ENCODE peak calls at places on chromosomes 2 and 18, in four cellular contexts. E is A549, K is PC-9, T is RWPE1. L is an unnamed sample.

GRCh38 chr2:168974370-168974769 is 56.8 kb downstream of the ABCB11 start:
- DNase-seq in E (no peak), K (no peak), T (no peak), L (no peak)

GRCh38 chr2:240024766-240025165 is 376 bp downstream of the NDUFA10 start:
- DNase-seq in E (peak; percentile 24), K (no peak), T (peak; percentile 22), L (peak; percentile 3)

GRCh38 chr2:5234563-5234962 is 457.6 kb upstream of the SOX11 start:
- DNase-seq in E (no peak), K (no peak), T (no peak), L (no peak)

GRCh38 chr2:150410809-150411208 is 76.7 kb downstream of the RND3 start:
- DNase-seq in E (no peak), K (peak; percentile 43), T (peak; percentile 3), L (peak; percentile 9)

GRCh38 chr2:216404010-216404618 is 8.2 kb upstream of the SMARCAL1 start:
- DNase-seq in E (peak; percentile 20), K (peak; percentile 39), T (peak; percentile 36), L (no peak)

GRCh38 chr18:65436430-65436829 is 314.4 kb upstream of the CDH7 start:
- DNase-seq in E (no peak), K (no peak), T (no peak), L (no peak)

GRCh38 chr2:39571197-39571731 is 94.5 kb upstream of the TMEM178A start:
- DNase-seq in E (no peak), K (peak; percentile 68), T (peak; percentile 30), L (peak; percentile 83)

GRCh38 chr2:240319855-240320560 is 115.5 kb upstream of the GPC1 start:
- DNase-seq in E (no peak), K (no peak), T (peak; percentile 64), L (no peak)

GRCh38 chr18:8946046-8946838 is 156.3 kb upstream of the NDUFV2 start:
- DNase-seq in E (no peak), K (peak; percentile 75), T (peak; percentile 64), L (peak; percentile 97)

GRCh38 chr2:50582164-50582563 is 449.8 kb downstream of the NRXN1 start:
- DNase-seq in E (no peak), K (no peak), T (no peak), L (no peak)

GRCh38 chr2:9634121-9634520 is 3.3 kb upstream of the YWHAQ start:
- DNase-seq in E (no peak), K (no peak), T (no peak), L (no peak)

GRCh38 chr2:56380861-56381260 is 197.1 kb downstream of the CCDC85A start:
- DNase-seq in E (no peak), K (no peak), T (no peak), L (no peak)

GRCh38 chr2:177161741-177162440 is 50.7 kb upstream of the HNRNPA3 start:
- DNase-seq in E (no peak), K (peak; percentile 79), T (peak; percentile 48), L (no peak)

GRCh38 chr2:164495491-164496223 is 125.6 kb downstream of the GRB14 start:
- DNase-seq in E (peak; percentile 15), K (peak; percentile 40), T (peak; percentile 43), L (peak; percentile 35)

GRCh38 chr2:239279508-239280295 is 121.1 kb downstream of the HDAC4 start:
- DNase-seq in E (no peak), K (no peak), T (no peak), L (no peak)

GRCh38 chr18:14144628-14144895 is 12.3 kb upstream of the ZNF519 start:
- DNase-seq in E (no peak), K (no peak), T (no peak), L (no peak)

GRCh38 chr18:50194623-50195532 is at the start of gene MYO5B:
- DNase-seq in E (peak; percentile 13), K (peak; percentile 70), T (peak; percentile 63), L (no peak)

GRCh38 chr18:45482286-45482685 is 133.0 kb upstream of the SLC14A2 start:
- DNase-seq in E (no peak), K (no peak), T (no peak), L (no peak)

GRCh38 chr18:48924621-48925601 is 25.9 kb downstream of the SMAD7 start:
- DNase-seq in E (no peak), K (no peak), T (no peak), L (no peak)
- H3K27ac ChIP-seq in E (peak overlapping the region; percentile 84), K (no peak overlapping the region), T (peak overlapping the region; percentile 88), L (no peak overlapping the region)

GRCh38 chr2:29233428-29233827 is 118.2 kb downstream of the CLIP4 start:
- DNase-seq in E (no peak), K (peak; percentile 91), T (peak; percentile 24), L (peak; percentile 40)
- H3K27ac ChIP-seq in E (no peak overlapping the region), K (no peak overlapping the region), T (no peak overlapping the region), L (no peak overlapping the region)

GRCh38 chr18:23528580-23529472 is 25.5 kb downstream of the RMC1 start:
- DNase-seq in E (no peak), K (no peak), T (no peak), L (no peak)
- H3K27ac ChIP-seq in E (peak overlapping the region; percentile 56), K (peak overlapping the region; percentile 85), T (peak overlapping the region; percentile 56), L (no peak overlapping the region)

GRCh38 chr2:159758686-159759085 is 39.3 kb downstream of the CD302 start:
- DNase-seq in E (peak; percentile 6), K (peak; percentile 87), T (no peak), L (no peak)

GRCh38 chr2:159755014-159755413 is 42.7 kb downstream of the MARCHF7 start:
- DNase-seq in E (no peak), K (no peak), T (no peak), L (no peak)

GRCh38 chr2:159758239-159758638 is 39.8 kb downstream of the CD302 start:
- DNase-seq in E (no peak), K (no peak), T (no peak), L (no peak)

GRCh38 chr2:159753797-159754196 is 41.5 kb downstream of the MARCHF7 start:
- DNase-seq in E (no peak), K (no peak), T (no peak), L (no peak)

GRCh38 chr2:159755788-159756187 is 42.2 kb downstream of the CD302 start:
- DNase-seq in E (peak; percentile 25), K (peak; percentile 91), T (peak; percentile 88), L (peak; percentile 99)
- H3K27ac ChIP-seq in E (no peak overlapping the region), K (peak overlapping the region; percentile 45), T (no peak overlapping the region), L (no peak overlapping the region)

DNA sequence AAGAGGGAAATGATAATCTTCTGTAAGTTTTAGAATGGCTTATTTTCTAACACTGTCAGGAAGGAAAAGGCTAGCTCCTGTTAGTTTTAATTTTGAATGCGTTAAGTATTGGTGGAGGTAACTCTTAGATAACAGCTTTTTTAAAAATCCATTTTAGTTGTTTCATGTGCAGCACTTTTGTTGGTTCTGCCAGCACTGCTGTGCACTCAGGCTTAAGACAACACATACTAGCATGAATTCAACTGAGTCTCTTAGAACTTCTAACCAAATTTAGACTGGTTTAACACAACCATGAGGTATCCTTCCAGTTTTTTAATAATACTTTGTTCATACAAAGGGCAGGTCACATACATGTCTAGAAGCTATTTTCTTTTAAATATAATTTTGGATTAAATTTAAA is 42.4 kb downstream of the ACVR1 start:
- DNase-seq in E (no peak), K (no peak), T (no peak), L (no peak)
- H3K27ac ChIP-seq in E (no peak overlapping the region), K (no peak overlapping the region), T (no peak overlapping the region), L (no peak overlapping the region)

GRCh38 chr2:61013382-61013781 is 4.1 kb upstream of the PEX13 start:
- DNase-seq in E (no peak), K (no peak), T (no peak), L (no peak)
- H3K27ac ChIP-seq in E (no peak overlapping the region), K (peak overlapping the region; percentile 98), T (peak overlapping the region; percentile 78), L (no peak overlapping the region)

DNA sequence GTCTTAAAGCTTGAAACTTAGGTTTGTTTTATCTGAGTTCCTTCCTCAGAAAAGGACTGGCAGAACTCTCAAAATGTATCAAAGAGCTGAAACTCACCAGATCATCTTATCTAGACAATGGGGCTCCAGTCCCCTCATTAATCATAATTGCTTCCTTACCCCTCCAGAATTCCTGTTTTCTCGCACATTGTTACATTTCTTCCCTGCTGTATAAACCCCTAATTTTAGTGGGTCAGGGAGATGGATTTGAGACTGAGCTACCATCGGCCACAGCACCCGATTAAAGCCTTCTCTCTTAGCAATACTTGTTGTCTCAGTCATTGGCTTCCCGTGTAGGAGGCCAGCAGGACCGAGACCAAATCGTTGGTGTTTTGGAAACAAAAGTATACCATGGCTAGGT is 71.8 kb upstream of the CABLES1 start:
- DNase-seq in E (no peak), K (no peak), T (no peak), L (no peak)
- H3K27ac ChIP-seq in E (no peak overlapping the region), K (no peak overlapping the region), T (no peak overlapping the region), L (no peak overlapping the region)

GRCh38 chr2:26075173-26075572 is 41.3 kb downstream of the RAB10 start:
- DNase-seq in E (no peak), K (no peak), T (no peak), L (no peak)

GRCh38 chr2:26078939-26079338 is 45.1 kb downstream of the RAB10 start:
- DNase-seq in E (no peak), K (no peak), T (no peak), L (no peak)

GRCh38 chr2:26080356-26080755 is 46.5 kb downstream of the RAB10 start:
- DNase-seq in E (no peak), K (no peak), T (no peak), L (peak; percentile 32)

GRCh38 chr2:26076001-26076587 is 42.2 kb downstream of the RAB10 start:
- DNase-seq in E (no peak), K (peak; percentile 71), T (no peak), L (no peak)

DNA sequence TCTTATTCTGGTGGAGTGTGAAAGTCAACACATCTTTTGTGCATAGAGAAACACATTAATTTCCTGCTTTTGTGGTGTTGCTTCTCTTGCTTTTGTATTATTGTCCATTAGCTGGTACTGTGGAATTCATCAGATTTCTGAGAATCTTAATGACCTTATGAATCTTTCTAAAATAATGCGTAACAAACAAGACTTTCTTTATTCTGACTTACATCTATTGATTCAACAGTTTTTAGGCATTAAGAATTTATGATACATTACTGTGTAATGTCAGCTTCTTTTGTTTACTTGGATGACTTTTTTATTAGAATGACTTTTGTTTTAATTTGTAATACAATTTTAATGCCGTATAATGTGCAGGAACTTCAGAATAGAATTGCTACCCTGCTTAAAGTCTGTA is 43.4 kb downstream of the RAB10 start:
- DNase-seq in E (no peak), K (no peak), T (no peak), L (no peak)
- H3K27ac ChIP-seq in E (no peak overlapping the region), K (no peak overlapping the region), T (no peak overlapping the region), L (no peak overlapping the region)

GRCh38 chr2:61537590-61538178 is 472 bp downstream of the XPO1 start:
- DNase-seq in E (no peak), K (no peak), T (no peak), L (no peak)
- H3K27ac ChIP-seq in E (peak overlapping the region; percentile 97), K (peak overlapping the region; percentile 88), T (peak overlapping the region; percentile 98), L (peak overlapping the region; percentile 96)